ENCODE peak calls at places on chromosomes 5 and 9, in eight cellular contexts. One of them, this sample, is unnamed.
A peak's percentile ranks its signal among the peaks of the same experiment; 100 is the strongest.

GRCh38 chr9:97280755-97281330 is 26.6 kb upstream of the CCDC180 start:
- DNase-seq in aorta: no peak
- DNase-seq in PC-3: no peak
- DNase-seq in cardiac muscle cell: no peak
- DNase-seq in suprapubic skin: no peak
- DNase-seq in lung: no peak
- DNase-seq in Peyer's patch: no peak
- DNase-seq in A549: no peak
- DNase-seq in this sample: no peak

GRCh38 chr5:601771-602465 is 10.2 kb upstream of the CEP72 start:
- DNase-seq in PC-3: no peak
- DNase-seq in suprapubic skin: peak; percentile 74
- DNase-seq in cardiac muscle cell: no peak
- DNase-seq in aorta: peak; percentile 75
- DNase-seq in Peyer's patch: peak; percentile 11
- DNase-seq in lung: no peak
- DNase-seq in A549: no peak
- DNase-seq in this sample: peak; percentile 69

GRCh38 chr5:119452373-119453044 is at the start of gene HSD17B4:
- DNase-seq in Peyer's patch: peak; percentile 90
- DNase-seq in suprapubic skin: peak; percentile 96
- DNase-seq in A549: peak; percentile 95
- DNase-seq in lung: peak; percentile 93
- DNase-seq in PC-3: peak; percentile 85
- DNase-seq in cardiac muscle cell: peak; percentile 91
- DNase-seq in aorta: peak; percentile 96
- DNase-seq in this sample: peak; percentile 97

GRCh38 chr9:2262809-2263510 is 247.8 kb downstream of the SMARCA2 start:
- DNase-seq in lung: no peak
- DNase-seq in A549: no peak
- DNase-seq in Peyer's patch: no peak
- DNase-seq in suprapubic skin: no peak
- DNase-seq in aorta: no peak
- DNase-seq in cardiac muscle cell: no peak
- DNase-seq in PC-3: no peak
- DNase-seq in this sample: no peak

GRCh38 chr9:77132991-77133390 is 44.3 kb upstream of the VPS13A start:
- DNase-seq in lung: no peak
- DNase-seq in Peyer's patch: no peak
- DNase-seq in cardiac muscle cell: no peak
- DNase-seq in aorta: no peak
- DNase-seq in suprapubic skin: no peak
- DNase-seq in PC-3: no peak
- DNase-seq in A549: no peak
- DNase-seq in this sample: no peak

GRCh38 chr9:127524373-127524772 is 73.1 kb downstream of the LRSAM1 start:
- DNase-seq in cardiac muscle cell: peak; percentile 61
- DNase-seq in PC-3: no peak
- DNase-seq in A549: no peak
- DNase-seq in Peyer's patch: no peak
- DNase-seq in aorta: no peak
- DNase-seq in suprapubic skin: no peak
- DNase-seq in lung: no peak
- DNase-seq in this sample: no peak

GRCh38 chr9:114681594-114682332 is at the start of gene TEX48:
- DNase-seq in PC-3: peak; percentile 82
- DNase-seq in A549: peak; percentile 66
- DNase-seq in Peyer's patch: peak; percentile 65
- DNase-seq in aorta: no peak
- DNase-seq in lung: peak; percentile 60
- DNase-seq in suprapubic skin: no peak
- DNase-seq in cardiac muscle cell: peak; percentile 79
- DNase-seq in this sample: peak; percentile 78

GRCh38 chr5:178145965-178146820 is 7.5 kb downstream of the NHP2 start:
- DNase-seq in aorta: peak; percentile 82
- DNase-seq in PC-3: peak; percentile 79
- DNase-seq in lung: peak; percentile 67
- DNase-seq in Peyer's patch: peak; percentile 87
- DNase-seq in suprapubic skin: no peak
- DNase-seq in cardiac muscle cell: peak; percentile 49
- DNase-seq in A549: peak; percentile 82
- DNase-seq in this sample: peak; percentile 90

GRCh38 chr9:110538169-110538568 is 41.4 kb downstream of the SVEP1 start:
- DNase-seq in Peyer's patch: no peak
- DNase-seq in A549: no peak
- DNase-seq in cardiac muscle cell: peak; percentile 80
- DNase-seq in PC-3: peak; percentile 18
- DNase-seq in suprapubic skin: no peak
- DNase-seq in aorta: no peak
- DNase-seq in lung: no peak
- DNase-seq in this sample: no peak

GRCh38 chr9:38003230-38003629 is 65.8 kb downstream of the SHB start:
- DNase-seq in lung: no peak
- DNase-seq in cardiac muscle cell: no peak
- DNase-seq in PC-3: no peak
- DNase-seq in Peyer's patch: no peak
- DNase-seq in A549: no peak
- DNase-seq in aorta: peak; percentile 55
- DNase-seq in suprapubic skin: no peak
- DNase-seq in this sample: no peak

GRCh38 chr5:53438486-53439472 is 41.6 kb upstream of the FST start:
- DNase-seq in PC-3: peak; percentile 79
- DNase-seq in A549: no peak
- DNase-seq in aorta: no peak
- DNase-seq in lung: no peak
- DNase-seq in Peyer's patch: no peak
- DNase-seq in cardiac muscle cell: peak; percentile 32
- DNase-seq in suprapubic skin: no peak
- DNase-seq in this sample: no peak

GRCh38 chr5:122262107-122262506 is 49.9 kb upstream of the SNCAIP start:
- DNase-seq in Peyer's patch: no peak
- DNase-seq in lung: no peak
- DNase-seq in cardiac muscle cell: peak; percentile 47
- DNase-seq in aorta: no peak
- DNase-seq in PC-3: peak; percentile 3
- DNase-seq in suprapubic skin: no peak
- DNase-seq in A549: no peak
- DNase-seq in this sample: no peak

GRCh38 chr9:94173632-94174031 is 85.5 kb upstream of the ZNF169 start:
- DNase-seq in PC-3: no peak
- DNase-seq in lung: no peak
- DNase-seq in A549: no peak
- DNase-seq in cardiac muscle cell: no peak
- DNase-seq in Peyer's patch: no peak
- DNase-seq in suprapubic skin: no peak
- DNase-seq in aorta: no peak
- DNase-seq in this sample: no peak

GRCh38 chr9:109821711-109822110 is 41.7 kb downstream of the PALM2AKAP2 start:
- DNase-seq in lung: no peak
- DNase-seq in PC-3: no peak
- DNase-seq in aorta: no peak
- DNase-seq in Peyer's patch: no peak
- DNase-seq in cardiac muscle cell: no peak
- DNase-seq in suprapubic skin: no peak
- DNase-seq in A549: no peak
- DNase-seq in this sample: no peak

GRCh38 chr5:150503977-150504620 is 3.8 kb upstream of the NDST1 start:
- DNase-seq in lung: peak; percentile 91
- DNase-seq in A549: no peak
- DNase-seq in suprapubic skin: no peak
- DNase-seq in aorta: no peak
- DNase-seq in PC-3: no peak
- DNase-seq in cardiac muscle cell: peak; percentile 57
- DNase-seq in Peyer's patch: no peak
- DNase-seq in this sample: peak; percentile 83

GRCh38 chr9:105385372-105385985 is 62.4 kb upstream of the FSD1L start:
- DNase-seq in suprapubic skin: no peak
- DNase-seq in cardiac muscle cell: peak; percentile 48
- DNase-seq in A549: no peak
- DNase-seq in Peyer's patch: peak; percentile 35
- DNase-seq in PC-3: no peak
- DNase-seq in aorta: no peak
- DNase-seq in lung: no peak
- DNase-seq in this sample: no peak

GRCh38 chr5:96629774-96630173 is 32.4 kb upstream of the CAST start:
- DNase-seq in suprapubic skin: no peak
- DNase-seq in A549: peak; percentile 44
- DNase-seq in Peyer's patch: no peak
- DNase-seq in cardiac muscle cell: peak; percentile 83
- DNase-seq in lung: peak; percentile 61
- DNase-seq in aorta: no peak
- DNase-seq in PC-3: peak; percentile 90
- DNase-seq in this sample: no peak

GRCh38 chr9:14883310-14883944 is 26.8 kb downstream of the FREM1 start:
- DNase-seq in aorta: no peak
- DNase-seq in A549: no peak
- DNase-seq in cardiac muscle cell: peak; percentile 47
- DNase-seq in PC-3: no peak
- DNase-seq in lung: no peak
- DNase-seq in suprapubic skin: no peak
- DNase-seq in Peyer's patch: no peak
- DNase-seq in this sample: no peak

GRCh38 chr5:126645132-126645531 is 44.4 kb downstream of the PHAX start:
- DNase-seq in PC-3: no peak
- DNase-seq in lung: no peak
- DNase-seq in cardiac muscle cell: no peak
- DNase-seq in aorta: no peak
- DNase-seq in A549: no peak
- DNase-seq in Peyer's patch: no peak
- DNase-seq in suprapubic skin: no peak
- DNase-seq in this sample: no peak

GRCh38 chr5:65198777-65199120 is 283.0 kb downstream of the ADAMTS6 start:
- DNase-seq in cardiac muscle cell: peak; percentile 91
- DNase-seq in aorta: no peak
- DNase-seq in suprapubic skin: no peak
- DNase-seq in lung: no peak
- DNase-seq in A549: peak; percentile 33
- DNase-seq in PC-3: peak; percentile 92
- DNase-seq in Peyer's patch: no peak
- DNase-seq in this sample: no peak

GRCh38 chr5:91011029-91011428 is 372.1 kb downstream of the ARRDC3 start:
- DNase-seq in suprapubic skin: no peak
- DNase-seq in PC-3: peak; percentile 12
- DNase-seq in Peyer's patch: no peak
- DNase-seq in cardiac muscle cell: no peak
- DNase-seq in lung: no peak
- DNase-seq in A549: no peak
- DNase-seq in aorta: no peak
- DNase-seq in this sample: no peak

GRCh38 chr5:180818942-180819341 is 16.3 kb upstream of the MGAT1 start:
- DNase-seq in suprapubic skin: no peak
- DNase-seq in PC-3: no peak
- DNase-seq in aorta: no peak
- DNase-seq in Peyer's patch: no peak
- DNase-seq in lung: no peak
- DNase-seq in cardiac muscle cell: no peak
- DNase-seq in A549: no peak
- DNase-seq in this sample: no peak

GRCh38 chr5:180823346-180823745 is 20.7 kb upstream of the MGAT1 start:
- DNase-seq in Peyer's patch: no peak
- DNase-seq in PC-3: no peak
- DNase-seq in cardiac muscle cell: no peak
- DNase-seq in A549: no peak
- DNase-seq in suprapubic skin: peak; percentile 57
- DNase-seq in aorta: no peak
- DNase-seq in lung: no peak
- DNase-seq in this sample: no peak

GRCh38 chr5:180818275-180818674 is 15.7 kb upstream of the MGAT1 start:
- DNase-seq in A549: no peak
- DNase-seq in suprapubic skin: peak; percentile 59
- DNase-seq in cardiac muscle cell: no peak
- DNase-seq in Peyer's patch: no peak
- DNase-seq in aorta: no peak
- DNase-seq in lung: no peak
- DNase-seq in PC-3: no peak
- DNase-seq in this sample: no peak

GRCh38 chr5:180821538-180821937 is 18.9 kb upstream of the MGAT1 start:
- DNase-seq in A549: no peak
- DNase-seq in PC-3: no peak
- DNase-seq in cardiac muscle cell: no peak
- DNase-seq in aorta: no peak
- DNase-seq in Peyer's patch: no peak
- DNase-seq in lung: no peak
- DNase-seq in suprapubic skin: no peak
- DNase-seq in this sample: no peak

GRCh38 chr5:180820788-180821321 is 18.2 kb upstream of the MGAT1 start:
- DNase-seq in cardiac muscle cell: peak; percentile 33
- DNase-seq in PC-3: no peak
- DNase-seq in lung: no peak
- DNase-seq in aorta: no peak
- DNase-seq in suprapubic skin: peak; percentile 16
- DNase-seq in Peyer's patch: peak; percentile 20
- DNase-seq in A549: no peak
- DNase-seq in this sample: no peak
- H3K27ac ChIP-seq in cardiac muscle cell: no peak overlapping the region
- H3K27ac ChIP-seq in PC-3: no peak overlapping the region
- H3K27ac ChIP-seq in lung: peak overlapping the region; percentile 59
- H3K27ac ChIP-seq in aorta: no peak overlapping the region
- H3K27ac ChIP-seq in suprapubic skin: peak overlapping the region; percentile 82
- H3K27ac ChIP-seq in Peyer's patch: peak overlapping the region; percentile 74
- H3K27ac ChIP-seq in A549: no peak overlapping the region
- H3K27ac ChIP-seq in this sample: peak overlapping the region; percentile 10

GRCh38 chr5:156411131-156411727 is 84.3 kb downstream of the SGCD start:
- DNase-seq in cardiac muscle cell: peak; percentile 60
- DNase-seq in lung: no peak
- DNase-seq in Peyer's patch: no peak
- DNase-seq in A549: peak; percentile 24
- DNase-seq in suprapubic skin: no peak
- DNase-seq in aorta: no peak
- DNase-seq in PC-3: no peak
- DNase-seq in this sample: no peak
- H3K27ac ChIP-seq in cardiac muscle cell: no peak overlapping the region
- H3K27ac ChIP-seq in lung: peak overlapping the region; percentile 4
- H3K27ac ChIP-seq in Peyer's patch: peak overlapping the region; percentile 67
- H3K27ac ChIP-seq in A549: peak overlapping the region; percentile 74
- H3K27ac ChIP-seq in suprapubic skin: peak overlapping the region; percentile 44
- H3K27ac ChIP-seq in aorta: peak overlapping the region; percentile 95
- H3K27ac ChIP-seq in PC-3: no peak overlapping the region
- H3K27ac ChIP-seq in this sample: no peak overlapping the region

GRCh38 chr9:121574771-121575519 is 75.3 kb upstream of the GGTA1 start:
- DNase-seq in aorta: no peak
- DNase-seq in Peyer's patch: no peak
- DNase-seq in A549: no peak
- DNase-seq in cardiac muscle cell: no peak
- DNase-seq in PC-3: no peak
- DNase-seq in suprapubic skin: no peak
- DNase-seq in lung: no peak
- DNase-seq in this sample: no peak
- H3K27ac ChIP-seq in aorta: no peak overlapping the region
- H3K27ac ChIP-seq in Peyer's patch: no peak overlapping the region
- H3K27ac ChIP-seq in A549: no peak overlapping the region
- H3K27ac ChIP-seq in cardiac muscle cell: peak overlapping the region; percentile 37
- H3K27ac ChIP-seq in PC-3: no peak overlapping the region
- H3K27ac ChIP-seq in suprapubic skin: no peak overlapping the region
- H3K27ac ChIP-seq in lung: no peak overlapping the region
- H3K27ac ChIP-seq in this sample: no peak overlapping the region

GRCh38 chr9:34585946-34586705 is 3.4 kb downstream of the CNTFR start:
- DNase-seq in suprapubic skin: no peak
- DNase-seq in lung: no peak
- DNase-seq in A549: no peak
- DNase-seq in cardiac muscle cell: no peak
- DNase-seq in Peyer's patch: no peak
- DNase-seq in PC-3: no peak
- DNase-seq in aorta: no peak
- DNase-seq in this sample: peak; percentile 51
- H3K27ac ChIP-seq in suprapubic skin: no peak overlapping the region
- H3K27ac ChIP-seq in lung: no peak overlapping the region
- H3K27ac ChIP-seq in A549: no peak overlapping the region
- H3K27ac ChIP-seq in cardiac muscle cell: no peak overlapping the region
- H3K27ac ChIP-seq in Peyer's patch: no peak overlapping the region
- H3K27ac ChIP-seq in PC-3: no peak overlapping the region
- H3K27ac ChIP-seq in aorta: no peak overlapping the region
- H3K27ac ChIP-seq in this sample: no peak overlapping the region

This sample was measured in spleen.